ENCODE peak calls at places on chromosomes 13 and 19, in nine cellular contexts. One of them, this sample, is unnamed.

GRCh38 chr19:13404236-13404635 is 102.0 kb downstream of the CACNA1A start:
- DNase-seq in body of pancreas: peak; percentile 13
- DNase-seq in fibroblast of mammary gland: no peak
- DNase-seq in mucosa of descending colon: no peak
- DNase-seq in GM12864: no peak
- DNase-seq in cardiac fibroblast: no peak
- DNase-seq in transverse colon: no peak
- DNase-seq in activated B cell treated with CpG ODN at 0.5 μM for 24 hours: no peak
- DNase-seq in neural crest cell: no peak
- DNase-seq in this sample: no peak

GRCh38 chr13:94534171-94534570 is 54.7 kb upstream of the DCT start:
- DNase-seq in body of pancreas: no peak
- DNase-seq in GM12864: no peak
- DNase-seq in neural crest cell: no peak
- DNase-seq in activated B cell treated with CpG ODN at 0.5 μM for 24 hours: no peak
- DNase-seq in cardiac fibroblast: no peak
- DNase-seq in mucosa of descending colon: no peak
- DNase-seq in fibroblast of mammary gland: peak; percentile 42
- DNase-seq in transverse colon: no peak
- DNase-seq in this sample: no peak

GRCh38 chr13:58992478-58993042 is 1171.2 kb downstream of the DIAPH3 start:
- DNase-seq in cardiac fibroblast: no peak
- DNase-seq in neural crest cell: no peak
- DNase-seq in body of pancreas: no peak
- DNase-seq in activated B cell treated with CpG ODN at 0.5 μM for 24 hours: no peak
- DNase-seq in transverse colon: no peak
- DNase-seq in mucosa of descending colon: no peak
- DNase-seq in GM12864: no peak
- DNase-seq in fibroblast of mammary gland: no peak
- DNase-seq in this sample: no peak

GRCh38 chr13:97224544-97225324 is 2.6 kb downstream of the MBNL2 start:
- DNase-seq in transverse colon: peak; percentile 70
- DNase-seq in neural crest cell: no peak
- DNase-seq in GM12864: no peak
- DNase-seq in fibroblast of mammary gland: peak; percentile 58
- DNase-seq in cardiac fibroblast: peak; percentile 68
- DNase-seq in body of pancreas: peak; percentile 89
- DNase-seq in mucosa of descending colon: peak; percentile 65
- DNase-seq in activated B cell treated with CpG ODN at 0.5 μM for 24 hours: no peak
- DNase-seq in this sample: peak; percentile 69

GRCh38 chr19:40775632-40776022 is 306 bp downstream of the MIA start:
- DNase-seq in GM12864: no peak
- DNase-seq in body of pancreas: no peak
- DNase-seq in fibroblast of mammary gland: no peak
- DNase-seq in transverse colon: no peak
- DNase-seq in activated B cell treated with CpG ODN at 0.5 μM for 24 hours: no peak
- DNase-seq in mucosa of descending colon: no peak
- DNase-seq in cardiac fibroblast: no peak
- DNase-seq in neural crest cell: no peak
- DNase-seq in this sample: no peak

GRCh38 chr19:51064534-51065220 is at the start of gene KLK13:
- DNase-seq in transverse colon: no peak
- DNase-seq in body of pancreas: peak; percentile 82
- DNase-seq in cardiac fibroblast: peak; percentile 2
- DNase-seq in fibroblast of mammary gland: peak; percentile 25
- DNase-seq in GM12864: no peak
- DNase-seq in neural crest cell: no peak
- DNase-seq in mucosa of descending colon: peak; percentile 3
- DNase-seq in activated B cell treated with CpG ODN at 0.5 μM for 24 hours: no peak
- DNase-seq in this sample: no peak

GRCh38 chr13:58949646-58950045 is 1214.1 kb downstream of the DIAPH3 start:
- DNase-seq in cardiac fibroblast: no peak
- DNase-seq in neural crest cell: no peak
- DNase-seq in fibroblast of mammary gland: no peak
- DNase-seq in body of pancreas: no peak
- DNase-seq in mucosa of descending colon: peak; percentile 2
- DNase-seq in transverse colon: no peak
- DNase-seq in activated B cell treated with CpG ODN at 0.5 μM for 24 hours: no peak
- DNase-seq in GM12864: no peak
- DNase-seq in this sample: no peak

GRCh38 chr13:75788494-75788991 is 152.4 kb downstream of the LMO7 start:
- DNase-seq in fibroblast of mammary gland: peak; percentile 96
- DNase-seq in activated B cell treated with CpG ODN at 0.5 μM for 24 hours: no peak
- DNase-seq in mucosa of descending colon: peak; percentile 61
- DNase-seq in cardiac fibroblast: peak; percentile 87
- DNase-seq in body of pancreas: no peak
- DNase-seq in GM12864: no peak
- DNase-seq in neural crest cell: no peak
- DNase-seq in transverse colon: peak; percentile 66
- DNase-seq in this sample: peak; percentile 55

GRCh38 chr19:38206006-38206745 is 17.8 kb downstream of the DPF1 start:
- DNase-seq in activated B cell treated with CpG ODN at 0.5 μM for 24 hours: no peak
- DNase-seq in transverse colon: no peak
- DNase-seq in cardiac fibroblast: no peak
- DNase-seq in fibroblast of mammary gland: no peak
- DNase-seq in body of pancreas: no peak
- DNase-seq in mucosa of descending colon: no peak
- DNase-seq in GM12864: no peak
- DNase-seq in neural crest cell: no peak
- DNase-seq in this sample: no peak

GRCh38 chr13:92225861-92226260 is 827.4 kb downstream of the GPC5 start:
- DNase-seq in body of pancreas: no peak
- DNase-seq in GM12864: no peak
- DNase-seq in cardiac fibroblast: no peak
- DNase-seq in transverse colon: no peak
- DNase-seq in activated B cell treated with CpG ODN at 0.5 μM for 24 hours: no peak
- DNase-seq in fibroblast of mammary gland: no peak
- DNase-seq in neural crest cell: no peak
- DNase-seq in mucosa of descending colon: no peak
- DNase-seq in this sample: no peak

GRCh38 chr13:36131215-36131930 is at the start of gene DCLK1:
- DNase-seq in neural crest cell: peak; percentile 60
- DNase-seq in activated B cell treated with CpG ODN at 0.5 μM for 24 hours: no peak
- DNase-seq in cardiac fibroblast: peak; percentile 43
- DNase-seq in transverse colon: peak; percentile 21
- DNase-seq in mucosa of descending colon: peak; percentile 21
- DNase-seq in fibroblast of mammary gland: peak; percentile 69
- DNase-seq in body of pancreas: peak; percentile 24
- DNase-seq in GM12864: no peak
- DNase-seq in this sample: peak; percentile 33

GRCh38 chr13:70391678-70392077 is 283.4 kb upstream of the KLHL1 start:
- DNase-seq in neural crest cell: no peak
- DNase-seq in GM12864: no peak
- DNase-seq in transverse colon: peak; percentile 66
- DNase-seq in mucosa of descending colon: peak; percentile 75
- DNase-seq in activated B cell treated with CpG ODN at 0.5 μM for 24 hours: no peak
- DNase-seq in fibroblast of mammary gland: no peak
- DNase-seq in body of pancreas: peak; percentile 54
- DNase-seq in cardiac fibroblast: no peak
- DNase-seq in this sample: no peak

GRCh38 chr19:14563989-14564650 is 7.7 kb downstream of the NDUFB7 start:
- DNase-seq in mucosa of descending colon: peak; percentile 50
- DNase-seq in GM12864: no peak
- DNase-seq in body of pancreas: no peak
- DNase-seq in fibroblast of mammary gland: peak; percentile 64
- DNase-seq in cardiac fibroblast: peak; percentile 49
- DNase-seq in transverse colon: no peak
- DNase-seq in activated B cell treated with CpG ODN at 0.5 μM for 24 hours: no peak
- DNase-seq in neural crest cell: no peak
- DNase-seq in this sample: no peak

GRCh38 chr19:41940443-41941409 is 12.5 kb upstream of the ERFL start:
- DNase-seq in GM12864: no peak
- DNase-seq in transverse colon: no peak
- DNase-seq in fibroblast of mammary gland: no peak
- DNase-seq in activated B cell treated with CpG ODN at 0.5 μM for 24 hours: no peak
- DNase-seq in cardiac fibroblast: no peak
- DNase-seq in body of pancreas: no peak
- DNase-seq in mucosa of descending colon: no peak
- DNase-seq in neural crest cell: no peak
- DNase-seq in this sample: no peak

GRCh38 chr19:7965921-7966665 is 22.6 kb upstream of the TIMM44 start:
- DNase-seq in body of pancreas: no peak
- DNase-seq in neural crest cell: no peak
- DNase-seq in GM12864: no peak
- DNase-seq in transverse colon: no peak
- DNase-seq in cardiac fibroblast: no peak
- DNase-seq in mucosa of descending colon: no peak
- DNase-seq in activated B cell treated with CpG ODN at 0.5 μM for 24 hours: no peak
- DNase-seq in fibroblast of mammary gland: no peak
- DNase-seq in this sample: no peak

GRCh38 chr13:95678967-95679366 is 2.0 kb downstream of the DNAJC3 start:
- DNase-seq in neural crest cell: no peak
- DNase-seq in mucosa of descending colon: no peak
- DNase-seq in fibroblast of mammary gland: no peak
- DNase-seq in GM12864: no peak
- DNase-seq in cardiac fibroblast: no peak
- DNase-seq in activated B cell treated with CpG ODN at 0.5 μM for 24 hours: no peak
- DNase-seq in body of pancreas: no peak
- DNase-seq in transverse colon: no peak
- DNase-seq in this sample: no peak

GRCh38 chr19:2977686-2978466 is 512 bp downstream of the TLE6 start:
- DNase-seq in fibroblast of mammary gland: no peak
- DNase-seq in mucosa of descending colon: no peak
- DNase-seq in cardiac fibroblast: no peak
- DNase-seq in transverse colon: no peak
- DNase-seq in body of pancreas: peak; percentile 77
- DNase-seq in GM12864: no peak
- DNase-seq in neural crest cell: no peak
- DNase-seq in activated B cell treated with CpG ODN at 0.5 μM for 24 hours: no peak
- DNase-seq in this sample: no peak

GRCh38 chr19:7831452-7831851 is 1.4 kb downstream of the EVI5L start:
- DNase-seq in cardiac fibroblast: peak; percentile 37
- DNase-seq in transverse colon: peak; percentile 25
- DNase-seq in neural crest cell: no peak
- DNase-seq in fibroblast of mammary gland: peak; percentile 54
- DNase-seq in body of pancreas: no peak
- DNase-seq in GM12864: no peak
- DNase-seq in mucosa of descending colon: no peak
- DNase-seq in activated B cell treated with CpG ODN at 0.5 μM for 24 hours: no peak
- DNase-seq in this sample: no peak

GRCh38 chr13:52070929-52071523 is 46.5 kb downstream of the UTP14C start:
- DNase-seq in fibroblast of mammary gland: peak; percentile 45
- DNase-seq in cardiac fibroblast: peak; percentile 61
- DNase-seq in activated B cell treated with CpG ODN at 0.5 μM for 24 hours: no peak
- DNase-seq in GM12864: no peak
- DNase-seq in mucosa of descending colon: peak; percentile 6
- DNase-seq in neural crest cell: no peak
- DNase-seq in body of pancreas: no peak
- DNase-seq in transverse colon: no peak
- DNase-seq in this sample: peak; percentile 27
- TF ChIP-seq CTCF in fibroblast of mammary gland: peak; percentile 24
- TF ChIP-seq CTCF in cardiac fibroblast: peak; percentile 24
- TF ChIP-seq CTCF in activated B cell treated with CpG ODN at 0.5 μM for 24 hours: no peak
- TF ChIP-seq CTCF in GM12864: peak; percentile 4
- TF ChIP-seq CTCF in mucosa of descending colon: no peak
- TF ChIP-seq CTCF in neural crest cell: no peak
- TF ChIP-seq CTCF in body of pancreas: no peak
- TF ChIP-seq CTCF in transverse colon: no peak
- TF ChIP-seq CTCF in this sample: peak; percentile 39

DNA sequence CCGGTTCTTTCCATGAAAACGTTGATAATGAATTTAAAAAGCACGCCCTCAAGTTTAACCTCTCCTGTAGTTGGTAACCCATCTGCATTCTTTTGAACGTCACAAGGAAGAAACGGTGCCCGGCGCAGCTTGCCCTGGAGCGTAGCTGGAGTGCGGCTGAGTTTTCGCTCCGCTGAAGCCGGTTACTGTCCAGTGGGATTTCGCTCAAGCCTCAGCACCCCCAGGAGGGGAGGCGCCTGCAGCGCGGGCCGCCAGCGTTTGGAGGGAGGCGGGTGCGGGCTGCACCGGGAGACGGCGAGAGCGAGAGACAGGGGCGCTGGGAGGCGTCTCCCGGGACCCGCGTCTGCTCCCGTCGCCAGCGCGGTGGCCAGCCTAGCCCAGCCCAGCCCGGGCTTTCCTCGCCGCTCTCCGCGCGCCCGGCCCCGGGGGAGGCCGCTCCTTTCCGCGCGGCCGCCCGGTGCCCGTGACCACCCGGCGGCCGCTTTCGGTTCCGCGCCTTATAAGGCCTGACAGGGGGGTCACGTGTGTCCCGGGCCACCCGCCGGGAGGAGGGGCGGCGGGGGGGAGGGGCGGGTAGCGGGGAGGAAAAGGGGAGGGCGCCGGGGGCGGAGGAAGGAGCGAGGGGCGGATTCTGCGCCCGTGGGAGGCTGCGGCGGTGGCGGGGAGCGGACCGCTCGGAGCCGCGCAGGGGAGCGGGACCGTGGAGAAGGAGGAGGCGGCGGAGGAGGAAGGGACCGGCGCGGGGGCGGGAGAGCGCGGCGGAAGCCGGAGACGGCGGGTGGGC is 8.3 kb upstream of the DGKH start:
- DNase-seq in transverse colon: peak; percentile 95
- DNase-seq in body of pancreas: peak; percentile 88
- DNase-seq in neural crest cell: peak; percentile 80
- DNase-seq in mucosa of descending colon: peak; percentile 94
- DNase-seq in GM12864: no peak
- DNase-seq in activated B cell treated with CpG ODN at 0.5 μM for 24 hours: peak; percentile 78
- DNase-seq in cardiac fibroblast: peak; percentile 84
- DNase-seq in fibroblast of mammary gland: peak; percentile 77
- DNase-seq in this sample: peak; percentile 78
- TF ChIP-seq CTCF in transverse colon: no peak
- TF ChIP-seq CTCF in body of pancreas: no peak
- TF ChIP-seq CTCF in neural crest cell: peak; percentile 18
- TF ChIP-seq CTCF in mucosa of descending colon: no peak
- TF ChIP-seq CTCF in GM12864: no peak
- TF ChIP-seq CTCF in activated B cell treated with CpG ODN at 0.5 μM for 24 hours: no peak
- TF ChIP-seq CTCF in cardiac fibroblast: no peak
- TF ChIP-seq CTCF in fibroblast of mammary gland: no peak
- TF ChIP-seq CTCF in this sample: peak; percentile 5

GRCh38 chr19:58278156-58279041 is at the start of gene ZNF8:
- DNase-seq in GM12864: peak; percentile 96
- DNase-seq in activated B cell treated with CpG ODN at 0.5 μM for 24 hours: peak; percentile 88
- DNase-seq in fibroblast of mammary gland: peak; percentile 97
- DNase-seq in neural crest cell: peak; percentile 92
- DNase-seq in cardiac fibroblast: peak; percentile 99
- DNase-seq in transverse colon: peak; percentile 98
- DNase-seq in mucosa of descending colon: peak; percentile 98
- DNase-seq in body of pancreas: peak; percentile 97
- DNase-seq in this sample: peak; percentile 99
- TF ChIP-seq CTCF in GM12864: no peak
- TF ChIP-seq CTCF in activated B cell treated with CpG ODN at 0.5 μM for 24 hours: no peak
- TF ChIP-seq CTCF in fibroblast of mammary gland: no peak
- TF ChIP-seq CTCF in neural crest cell: no peak
- TF ChIP-seq CTCF in cardiac fibroblast: no peak
- TF ChIP-seq CTCF in transverse colon: no peak
- TF ChIP-seq CTCF in mucosa of descending colon: no peak
- TF ChIP-seq CTCF in body of pancreas: no peak
- TF ChIP-seq CTCF in this sample: peak; percentile 23

DNA sequence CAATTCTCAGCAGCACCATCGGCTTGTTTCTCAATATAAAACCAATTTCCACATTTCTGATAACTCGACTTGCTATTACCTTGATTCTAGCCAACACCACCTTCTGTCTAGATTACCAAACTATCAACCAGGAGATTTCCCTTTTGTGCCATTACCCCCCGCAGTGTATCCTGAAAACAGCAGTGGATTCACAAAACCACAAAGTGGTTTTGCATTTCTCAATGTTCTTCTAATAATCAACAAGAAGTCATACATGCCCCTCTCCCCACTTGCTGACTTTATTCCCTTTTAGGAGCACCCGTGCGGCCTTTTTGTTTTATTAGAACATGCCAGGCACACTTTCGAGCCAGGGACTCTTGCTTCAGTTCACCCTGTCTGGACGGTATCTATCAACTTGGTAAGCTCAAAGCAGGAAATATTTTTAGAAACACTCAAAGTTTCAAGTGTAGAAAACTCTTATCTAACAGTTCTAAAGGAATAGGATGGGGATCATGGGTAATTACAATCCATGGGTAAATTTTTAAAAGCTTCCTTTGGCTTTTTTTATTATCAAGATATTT is 967.4 kb downstream of the EFNB2 start:
- DNase-seq in mucosa of descending colon: no peak
- DNase-seq in cardiac fibroblast: no peak
- DNase-seq in body of pancreas: no peak
- DNase-seq in neural crest cell: no peak
- DNase-seq in activated B cell treated with CpG ODN at 0.5 μM for 24 hours: no peak
- DNase-seq in GM12864: no peak
- DNase-seq in transverse colon: no peak
- DNase-seq in fibroblast of mammary gland: no peak
- DNase-seq in this sample: no peak
- TF ChIP-seq CTCF in mucosa of descending colon: no peak
- TF ChIP-seq CTCF in cardiac fibroblast: no peak
- TF ChIP-seq CTCF in body of pancreas: no peak
- TF ChIP-seq CTCF in neural crest cell: no peak
- TF ChIP-seq CTCF in activated B cell treated with CpG ODN at 0.5 μM for 24 hours: no peak
- TF ChIP-seq CTCF in GM12864: no peak
- TF ChIP-seq CTCF in transverse colon: no peak
- TF ChIP-seq CTCF in fibroblast of mammary gland: no peak
- TF ChIP-seq CTCF in this sample: no peak